ENCODE peak calls at places on chromosomes 4 and X, in eight cellular contexts. U, L, D, E, O, Z, T and J are unnamed samples.
A peak's percentile ranks its signal among the peaks of the same experiment; 100 is the strongest.

GRCh38 chr4:121009578-121010338 is 62.6 kb downstream of the NDNF start:
- DNase-seq in O (no peak), U (no peak), E (no peak), T (no peak), Z (no peak), D (no peak), L (no peak), J (no peak)

GRCh38 chr4:173316060-173316459 is 18.1 kb downstream of the HMGB2 start:
- DNase-seq in D (no peak), U (no peak), E (no peak), T (no peak), L (no peak), O (no peak), Z (no peak), J (no peak)

GRCh38 chr4:77100234-77100633 is 24.4 kb upstream of the CCNI start:
- DNase-seq in D (no peak), Z (no peak), T (peak; percentile 26), U (no peak), L (no peak), O (no peak), E (no peak), J (no peak)

GRCh38 chr4:97952763-97953162 is 190.5 kb downstream of the STPG2 start:
- DNase-seq in E (no peak), D (no peak), L (no peak), U (no peak), T (no peak), Z (no peak), O (no peak), J (no peak)

GRCh38 chr4:148850257-148850995 is 408.2 kb upstream of the NR3C2 start:
- DNase-seq in T (peak; percentile 1), Z (no peak), E (no peak), O (no peak), U (no peak), D (no peak), L (no peak), J (no peak)

GRCh38 chr4:176838611-176839411 is 46.1 kb upstream of the VEGFC start:
- DNase-seq in O (no peak), T (peak; percentile 59), D (no peak), L (no peak), U (no peak), Z (peak; percentile 58), E (no peak), J (peak; percentile 80)

GRCh38 chrX:115189646-115190635 is 731 bp downstream of the RBMXL3 start:
- DNase-seq in E (no peak), Z (no peak), O (no peak), U (no peak), L (no peak), D (no peak), T (no peak), J (no peak)

GRCh38 chr4:78205601-78206000 is 148.5 kb downstream of the FRAS1 start:
- DNase-seq in U (no peak), T (no peak), O (no peak), Z (no peak), E (no peak), L (no peak), D (no peak), J (no peak)

GRCh38 chr4:148477276-148477675 is 35.1 kb upstream of the NR3C2 start:
- DNase-seq in Z (no peak), U (no peak), E (no peak), O (no peak), L (no peak), D (no peak), T (no peak), J (no peak)

GRCh38 chr4:6470502-6471302 is 1.7 kb downstream of the PPP2R2C start:
- DNase-seq in T (peak; percentile 36), O (no peak), L (no peak), E (peak; percentile 44), D (no peak), U (no peak), Z (no peak), J (peak; percentile 18)